ENCODE peak calls at places on chromosomes 4 and X, in seven cellular contexts. P, F, X, N, Z, D and E are unnamed samples.

GRCh38 chr4:153724606-153725005 is 35.2 kb downstream of the RNF175 start:
- DNase-seq in P (no peak), N (no peak), D (no peak), F (no peak), Z (no peak), X (no peak), E (no peak)

GRCh38 chr4:88697113-88697512 is 516 bp downstream of the NAP1L5 start:
- DNase-seq in N (no peak), Z (no peak), X (peak), D (no peak), P (no peak), F (peak), E (no peak)

GRCh38 chrX:144798972-144799371 is 448.3 kb upstream of the SPANXN1 start:
- DNase-seq in P (no peak), N (no peak), X (no peak), F (no peak), Z (no peak), D (no peak), E (no peak)

GRCh38 chr4:174716986-174717770 is 111.9 kb downstream of the GLRA3 start:
- DNase-seq in D (no peak), P (no peak), Z (no peak), N (no peak), X (peak), F (no peak), E (no peak)

GRCh38 chr4:76665139-76665538 is 230.1 kb downstream of the SHROOM3 start:
- DNase-seq in X (no peak), D (no peak), N (no peak), Z (no peak), P (no peak), F (no peak), E (no peak)

GRCh38 chr4:183722738-183723560 is 63.9 kb downstream of the TRAPPC11 start:
- DNase-seq in F (peak), N (no peak), Z (peak), P (peak), X (no peak), D (peak), E (peak)

GRCh38 chr4:53935780-53936179 is 128.6 kb downstream of the CHIC2 start:
- DNase-seq in X (no peak), P (no peak), F (peak), Z (no peak), D (no peak), N (no peak), E (no peak)

GRCh38 chrX:9352683-9353430 is 112.0 kb upstream of the TBL1X start:
- DNase-seq in P (no peak), Z (no peak), N (peak), D (no peak), F (peak), X (peak), E (peak)

GRCh38 chr4:107862658-107863057 is 37.9 kb downstream of the SGMS2 start:
- DNase-seq in N (no peak), P (no peak), D (no peak), F (peak), Z (no peak), X (peak), E (no peak)

GRCh38 chr4:123398803-123399637 is 2.4 kb downstream of the SPRY1 start:
- DNase-seq in X (peak), F (peak), Z (peak), D (peak), N (no peak), P (no peak), E (peak)

GRCh38 chr4:112031712-112032328 is 113.4 kb upstream of the FAM241A start:
- DNase-seq in D (no peak), Z (no peak), N (no peak), P (peak), F (peak), X (peak), E (peak)
- TF ChIP-seq CTCF in D (no peak), Z (no peak), N (peak), P (peak), F (peak), X (peak), E (peak)

DNA sequence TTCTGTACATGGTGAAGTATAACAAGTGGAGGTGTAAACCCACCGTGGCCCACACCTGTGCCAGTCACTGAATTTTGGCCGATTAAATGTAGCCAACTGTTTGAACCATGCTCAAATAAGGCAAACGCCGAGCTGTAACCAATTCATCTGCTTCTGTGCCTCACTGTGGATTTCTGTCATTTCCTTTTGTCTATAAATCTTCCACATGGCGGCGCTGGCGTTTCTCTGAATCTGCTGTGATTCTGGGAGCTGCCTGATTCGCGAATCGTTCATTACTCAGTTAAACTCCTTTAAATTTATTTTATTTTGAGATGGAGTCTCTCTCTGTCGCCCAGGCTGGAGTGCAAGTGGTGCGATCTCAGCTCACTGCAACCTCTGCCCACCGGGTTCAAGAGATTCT is 19.2 kb downstream of the SUPT20HL2 start:
- DNase-seq in N (no peak), P (peak), Z (no peak), F (peak), X (peak), D (no peak), E (no peak)
- TF ChIP-seq CTCF in N (no peak), P (peak), Z (no peak), F (peak), X (peak), D (no peak), E (peak)

DNA sequence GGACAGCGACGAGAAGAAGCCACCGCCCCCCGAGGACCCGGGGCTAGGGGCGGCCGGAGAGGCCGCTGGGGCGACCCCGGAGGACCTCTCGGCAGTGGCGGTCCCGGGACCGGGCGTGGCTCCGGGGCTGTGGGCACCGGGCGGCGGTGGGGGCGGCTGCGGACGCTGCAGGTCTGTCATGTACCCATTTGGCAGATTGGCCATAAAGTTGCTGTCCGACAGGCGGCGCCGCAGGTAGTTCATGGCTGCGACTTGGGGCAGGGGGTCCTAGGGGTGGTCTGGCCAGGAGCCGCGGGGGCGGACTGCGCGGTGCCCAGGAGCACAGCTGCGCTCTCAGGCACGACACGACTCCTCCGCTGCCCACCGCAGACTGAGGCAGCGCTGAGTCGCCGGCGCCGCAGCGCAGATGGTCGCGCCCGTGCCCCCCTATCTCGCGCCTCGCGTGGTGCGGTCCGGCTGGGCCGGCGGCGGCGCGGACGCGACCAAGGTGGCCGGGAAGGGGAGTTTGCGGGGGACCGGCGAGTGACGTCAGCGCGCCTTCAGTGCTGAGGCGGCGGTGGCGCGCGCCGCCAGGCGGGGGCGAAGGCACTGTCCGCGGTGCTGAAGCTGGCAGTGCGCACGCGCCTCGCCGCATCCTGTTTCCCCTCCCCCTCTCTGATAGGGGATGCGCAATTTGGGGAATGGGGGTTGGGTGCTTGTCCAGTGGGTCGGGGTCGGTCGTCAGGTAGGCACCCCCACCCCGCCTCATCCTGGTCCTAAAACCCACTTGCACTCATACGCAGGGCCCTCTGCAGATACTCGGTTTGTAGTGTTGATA is at the start of gene SYN1:
- DNase-seq in F (peak), D (peak), Z (peak), P (peak), N (no peak), X (peak), E (peak)
- TF ChIP-seq CTCF in F (no peak), D (no peak), Z (no peak), P (peak), N (peak), X (peak), E (peak)

DNA sequence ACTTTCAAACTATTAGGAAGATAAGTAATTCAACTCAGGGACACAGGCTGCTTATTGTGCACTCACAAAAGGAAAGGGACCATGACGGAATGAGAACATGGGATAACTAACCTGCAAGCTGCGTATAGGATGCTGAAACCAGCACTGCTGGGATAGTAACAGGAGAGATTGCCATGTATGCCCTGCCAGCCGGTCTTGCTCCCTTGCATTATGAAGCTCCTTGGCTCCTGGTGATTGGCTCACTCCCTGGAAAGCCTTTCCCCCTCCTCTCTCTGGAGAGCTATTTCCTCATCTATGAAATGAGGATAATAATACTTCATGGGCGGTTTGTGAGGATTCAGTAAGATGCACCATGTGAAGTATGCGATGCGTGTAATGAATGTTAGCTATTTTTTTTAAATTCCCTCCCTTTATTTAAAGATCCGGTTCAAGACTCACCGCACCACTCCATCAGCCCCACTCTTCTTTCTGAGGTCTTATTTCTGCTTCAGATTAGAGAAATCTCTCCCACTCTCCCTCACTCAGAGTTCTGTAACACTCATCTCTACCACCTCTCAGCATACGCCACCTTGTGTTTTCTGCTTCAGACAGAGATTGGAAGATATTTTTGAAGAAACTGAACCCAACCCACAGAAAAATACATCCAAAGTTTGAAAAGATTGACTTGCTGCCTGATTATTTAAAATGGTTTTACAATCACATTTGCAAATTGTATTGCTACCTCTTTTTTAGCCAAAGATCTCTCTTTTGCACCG is 18.4 kb downstream of the MSMO1 start:
- DNase-seq in P (no peak), Z (no peak), F (peak), N (no peak), X (no peak), D (no peak), E (no peak)
- TF ChIP-seq CTCF in P (no peak), Z (no peak), F (no peak), N (peak), X (no peak), D (no peak), E (no peak)

GRCh38 chrX:143664302-143664701 is 28.4 kb upstream of the SLITRK4 start:
- DNase-seq in N (no peak), P (no peak), F (peak), X (peak), Z (no peak), D (no peak), E (no peak)

GRCh38 chrX:143663755-143664154 is 27.9 kb upstream of the SLITRK4 start:
- DNase-seq in Z (no peak), X (no peak), D (no peak), P (no peak), F (peak), N (no peak), E (no peak)

GRCh38 chrX:143669395-143669794 is 33.5 kb upstream of the SLITRK4 start:
- DNase-seq in D (no peak), N (no peak), P (no peak), Z (no peak), F (peak), X (no peak), E (no peak)
- TF ChIP-seq CTCF in D (no peak), N (no peak), P (no peak), Z (no peak), F (peak), X (no peak), E (no peak)

GRCh38 chr4:98027827-98028226 is 115.4 kb downstream of the STPG2 start:
- DNase-seq in P (no peak), X (peak), F (no peak), D (no peak), Z (no peak), N (no peak), E (no peak)
- TF ChIP-seq CTCF in P (peak), X (no peak), F (no peak), D (no peak), Z (no peak), N (no peak), E (no peak)

DNA sequence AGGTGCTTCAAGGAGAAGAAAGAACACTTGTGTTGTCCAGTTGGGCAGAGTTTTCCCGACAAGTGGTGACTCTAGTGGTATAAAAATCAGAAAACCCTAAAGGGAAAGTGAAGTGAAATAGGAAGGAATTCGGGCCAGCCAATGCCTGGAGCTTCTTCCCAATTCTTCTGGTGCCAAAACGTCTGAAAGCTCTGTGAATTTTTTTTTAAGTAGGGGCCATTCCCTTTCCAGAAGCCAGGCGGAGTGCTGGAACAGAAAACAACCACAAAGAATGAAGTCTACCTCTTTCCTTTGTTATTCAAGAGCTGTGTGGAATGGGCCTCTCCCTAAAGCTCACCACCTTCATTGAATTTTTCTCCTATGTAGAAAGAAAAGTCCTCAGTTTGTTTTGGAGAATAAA is 43.1 kb upstream of the PPARGC1A start:
- DNase-seq in N (no peak), D (no peak), F (peak), X (no peak), P (no peak), Z (no peak), E (no peak)
- TF ChIP-seq CTCF in N (no peak), D (no peak), F (peak), X (no peak), P (no peak), Z (no peak), E (no peak)

GRCh38 chr4:176137626-176138025 is 57.8 kb downstream of the SPATA4 start:
- DNase-seq in P (no peak), F (peak), X (no peak), Z (no peak), D (no peak), N (no peak), E (no peak)
- TF ChIP-seq CTCF in P (no peak), F (no peak), X (no peak), Z (no peak), D (no peak), N (no peak), E (no peak)

GRCh38 chr4:161419822-161420221 is 744.0 kb downstream of the FSTL5 start:
- DNase-seq in F (no peak), X (no peak), D (no peak), P (peak), N (no peak), Z (no peak), E (no peak)
- TF ChIP-seq CTCF in F (no peak), X (no peak), D (no peak), P (peak), N (no peak), Z (no peak), E (peak)